ENCODE peak calls at places on chromosome 5, in seven cellular contexts. One of them, this sample, is unnamed.
A peak's percentile ranks its signal among the peaks of the same experiment; 100 is the strongest.

GRCh38 chr5:180608572-180609310 is 17.4 kb upstream of the SCGB3A1 start:
- DNase-seq in stromal cell of bone marrow: no peak
- DNase-seq in NCI-H1105 treated with DMSO at 0.1 percent for 48 hours: no peak
- DNase-seq in T-cell: no peak
- DNase-seq in aorta: peak; percentile 28
- DNase-seq in stimulated activated CD4-positive, alpha-beta T cell treated with anti-CD3 and anti-CD28 coated beads, Interleukin-4, amount 100 ng/mL, for 1 hour: no peak
- DNase-seq in CD8-positive, alpha-beta T cell: no peak
- DNase-seq in this sample: no peak

GRCh38 chr5:30846171-30846570 is 347.3 kb upstream of the CDH6 start:
- DNase-seq in stromal cell of bone marrow: no peak
- DNase-seq in NCI-H1105 treated with DMSO at 0.1 percent for 48 hours: no peak
- DNase-seq in T-cell: no peak
- DNase-seq in aorta: no peak
- DNase-seq in stimulated activated CD4-positive, alpha-beta T cell treated with anti-CD3 and anti-CD28 coated beads, Interleukin-4, amount 100 ng/mL, for 1 hour: no peak
- DNase-seq in CD8-positive, alpha-beta T cell: no peak
- DNase-seq in this sample: peak; percentile 46

GRCh38 chr5:1685076-1685475 is 114.6 kb downstream of the MRPL36 start:
- DNase-seq in stromal cell of bone marrow: no peak
- DNase-seq in NCI-H1105 treated with DMSO at 0.1 percent for 48 hours: no peak
- DNase-seq in T-cell: no peak
- DNase-seq in aorta: no peak
- DNase-seq in stimulated activated CD4-positive, alpha-beta T cell treated with anti-CD3 and anti-CD28 coated beads, Interleukin-4, amount 100 ng/mL, for 1 hour: no peak
- DNase-seq in CD8-positive, alpha-beta T cell: no peak
- DNase-seq in this sample: no peak

GRCh38 chr5:159415301-159415937 is 85.1 kb upstream of the IL12B start:
- DNase-seq in stromal cell of bone marrow: no peak
- DNase-seq in NCI-H1105 treated with DMSO at 0.1 percent for 48 hours: no peak
- DNase-seq in T-cell: no peak
- DNase-seq in aorta: no peak
- DNase-seq in stimulated activated CD4-positive, alpha-beta T cell treated with anti-CD3 and anti-CD28 coated beads, Interleukin-4, amount 100 ng/mL, for 1 hour: no peak
- DNase-seq in CD8-positive, alpha-beta T cell: no peak
- DNase-seq in this sample: no peak

GRCh38 chr5:28542968-28543367 is 1504.6 kb upstream of the CDH9 start:
- DNase-seq in stromal cell of bone marrow: peak; percentile 63
- DNase-seq in NCI-H1105 treated with DMSO at 0.1 percent for 48 hours: no peak
- DNase-seq in T-cell: no peak
- DNase-seq in aorta: no peak
- DNase-seq in stimulated activated CD4-positive, alpha-beta T cell treated with anti-CD3 and anti-CD28 coated beads, Interleukin-4, amount 100 ng/mL, for 1 hour: no peak
- DNase-seq in CD8-positive, alpha-beta T cell: no peak
- DNase-seq in this sample: peak; percentile 85

GRCh38 chr5:95114902-95115301 is 170.0 kb downstream of the MCTP1 start:
- DNase-seq in stromal cell of bone marrow: no peak
- DNase-seq in NCI-H1105 treated with DMSO at 0.1 percent for 48 hours: no peak
- DNase-seq in T-cell: no peak
- DNase-seq in aorta: no peak
- DNase-seq in stimulated activated CD4-positive, alpha-beta T cell treated with anti-CD3 and anti-CD28 coated beads, Interleukin-4, amount 100 ng/mL, for 1 hour: no peak
- DNase-seq in CD8-positive, alpha-beta T cell: no peak
- DNase-seq in this sample: no peak

GRCh38 chr5:145568581-145568980 is 266.6 kb downstream of the PRELID2 start:
- DNase-seq in stromal cell of bone marrow: no peak
- DNase-seq in NCI-H1105 treated with DMSO at 0.1 percent for 48 hours: no peak
- DNase-seq in T-cell: no peak
- DNase-seq in aorta: no peak
- DNase-seq in stimulated activated CD4-positive, alpha-beta T cell treated with anti-CD3 and anti-CD28 coated beads, Interleukin-4, amount 100 ng/mL, for 1 hour: no peak
- DNase-seq in CD8-positive, alpha-beta T cell: no peak
- DNase-seq in this sample: peak; percentile 47

GRCh38 chr5:172573115-172573882 is 67.8 kb upstream of the NEURL1B start:
- DNase-seq in stromal cell of bone marrow: no peak
- DNase-seq in NCI-H1105 treated with DMSO at 0.1 percent for 48 hours: no peak
- DNase-seq in T-cell: no peak
- DNase-seq in aorta: no peak
- DNase-seq in stimulated activated CD4-positive, alpha-beta T cell treated with anti-CD3 and anti-CD28 coated beads, Interleukin-4, amount 100 ng/mL, for 1 hour: no peak
- DNase-seq in CD8-positive, alpha-beta T cell: no peak
- DNase-seq in this sample: no peak

GRCh38 chr5:76372320-76373054 is 30.6 kb upstream of the IQGAP2 start:
- DNase-seq in stromal cell of bone marrow: peak; percentile 62
- DNase-seq in NCI-H1105 treated with DMSO at 0.1 percent for 48 hours: no peak
- DNase-seq in T-cell: no peak
- DNase-seq in aorta: no peak
- DNase-seq in stimulated activated CD4-positive, alpha-beta T cell treated with anti-CD3 and anti-CD28 coated beads, Interleukin-4, amount 100 ng/mL, for 1 hour: no peak
- DNase-seq in CD8-positive, alpha-beta T cell: no peak
- DNase-seq in this sample: peak; percentile 93

GRCh38 chr5:83077662-83078261 is 415 bp downstream of the XRCC4 start:
- DNase-seq in stromal cell of bone marrow: no peak
- DNase-seq in NCI-H1105 treated with DMSO at 0.1 percent for 48 hours: no peak
- DNase-seq in T-cell: no peak
- DNase-seq in aorta: no peak
- DNase-seq in stimulated activated CD4-positive, alpha-beta T cell treated with anti-CD3 and anti-CD28 coated beads, Interleukin-4, amount 100 ng/mL, for 1 hour: no peak
- DNase-seq in CD8-positive, alpha-beta T cell: no peak
- DNase-seq in this sample: no peak

GRCh38 chr5:107213025-107213424 is 457.7 kb downstream of the EFNA5 start:
- DNase-seq in stromal cell of bone marrow: no peak
- DNase-seq in NCI-H1105 treated with DMSO at 0.1 percent for 48 hours: no peak
- DNase-seq in T-cell: no peak
- DNase-seq in aorta: no peak
- DNase-seq in stimulated activated CD4-positive, alpha-beta T cell treated with anti-CD3 and anti-CD28 coated beads, Interleukin-4, amount 100 ng/mL, for 1 hour: no peak
- DNase-seq in CD8-positive, alpha-beta T cell: no peak
- DNase-seq in this sample: no peak

GRCh38 chr5:164809831-164810230 is 1304.4 kb downstream of the MAT2B start:
- DNase-seq in stromal cell of bone marrow: no peak
- DNase-seq in NCI-H1105 treated with DMSO at 0.1 percent for 48 hours: no peak
- DNase-seq in T-cell: no peak
- DNase-seq in aorta: no peak
- DNase-seq in stimulated activated CD4-positive, alpha-beta T cell treated with anti-CD3 and anti-CD28 coated beads, Interleukin-4, amount 100 ng/mL, for 1 hour: no peak
- DNase-seq in CD8-positive, alpha-beta T cell: no peak
- DNase-seq in this sample: peak; percentile 79

GRCh38 chr5:59666709-59667108 is 226.8 kb downstream of the PDE4D start:
- DNase-seq in stromal cell of bone marrow: no peak
- DNase-seq in NCI-H1105 treated with DMSO at 0.1 percent for 48 hours: no peak
- DNase-seq in T-cell: no peak
- DNase-seq in aorta: no peak
- DNase-seq in stimulated activated CD4-positive, alpha-beta T cell treated with anti-CD3 and anti-CD28 coated beads, Interleukin-4, amount 100 ng/mL, for 1 hour: no peak
- DNase-seq in CD8-positive, alpha-beta T cell: no peak
- DNase-seq in this sample: no peak

GRCh38 chr5:73152411-73153388 is 20.3 kb upstream of the TMEM174 start:
- DNase-seq in stromal cell of bone marrow: no peak
- DNase-seq in NCI-H1105 treated with DMSO at 0.1 percent for 48 hours: no peak
- DNase-seq in T-cell: no peak
- DNase-seq in aorta: no peak
- DNase-seq in stimulated activated CD4-positive, alpha-beta T cell treated with anti-CD3 and anti-CD28 coated beads, Interleukin-4, amount 100 ng/mL, for 1 hour: no peak
- DNase-seq in CD8-positive, alpha-beta T cell: no peak
- DNase-seq in this sample: no peak

GRCh38 chr5:79750611-79751510 is 61.2 kb downstream of the CMYA5 start:
- DNase-seq in stromal cell of bone marrow: no peak
- DNase-seq in NCI-H1105 treated with DMSO at 0.1 percent for 48 hours: no peak
- DNase-seq in T-cell: no peak
- DNase-seq in aorta: no peak
- DNase-seq in stimulated activated CD4-positive, alpha-beta T cell treated with anti-CD3 and anti-CD28 coated beads, Interleukin-4, amount 100 ng/mL, for 1 hour: no peak
- DNase-seq in CD8-positive, alpha-beta T cell: no peak
- DNase-seq in this sample: no peak

GRCh38 chr5:5492087-5492933 is 69.8 kb downstream of the ICE1 start:
- DNase-seq in stromal cell of bone marrow: peak; percentile 40
- DNase-seq in NCI-H1105 treated with DMSO at 0.1 percent for 48 hours: peak; percentile 76
- DNase-seq in T-cell: peak; percentile 28
- DNase-seq in aorta: no peak
- DNase-seq in stimulated activated CD4-positive, alpha-beta T cell treated with anti-CD3 and anti-CD28 coated beads, Interleukin-4, amount 100 ng/mL, for 1 hour: no peak
- DNase-seq in CD8-positive, alpha-beta T cell: peak; percentile 31
- DNase-seq in this sample: peak; percentile 61

GRCh38 chr5:73103885-73104284 is 16.5 kb upstream of the TMEM171 start:
- DNase-seq in stromal cell of bone marrow: no peak
- DNase-seq in NCI-H1105 treated with DMSO at 0.1 percent for 48 hours: peak; percentile 76
- DNase-seq in T-cell: no peak
- DNase-seq in aorta: no peak
- DNase-seq in stimulated activated CD4-positive, alpha-beta T cell treated with anti-CD3 and anti-CD28 coated beads, Interleukin-4, amount 100 ng/mL, for 1 hour: no peak
- DNase-seq in CD8-positive, alpha-beta T cell: no peak
- DNase-seq in this sample: no peak

GRCh38 chr5:136249678-136250266 is 56.8 kb upstream of the SMIM32 start:
- DNase-seq in stromal cell of bone marrow: peak; percentile 45
- DNase-seq in NCI-H1105 treated with DMSO at 0.1 percent for 48 hours: peak; percentile 36
- DNase-seq in T-cell: no peak
- DNase-seq in aorta: peak; percentile 59
- DNase-seq in stimulated activated CD4-positive, alpha-beta T cell treated with anti-CD3 and anti-CD28 coated beads, Interleukin-4, amount 100 ng/mL, for 1 hour: no peak
- DNase-seq in CD8-positive, alpha-beta T cell: no peak
- DNase-seq in this sample: peak; percentile 71

GRCh38 chr5:147432323-147432722 is 77.5 kb downstream of the DPYSL3 start:
- DNase-seq in stromal cell of bone marrow: no peak
- DNase-seq in NCI-H1105 treated with DMSO at 0.1 percent for 48 hours: no peak
- DNase-seq in T-cell: no peak
- DNase-seq in aorta: no peak
- DNase-seq in stimulated activated CD4-positive, alpha-beta T cell treated with anti-CD3 and anti-CD28 coated beads, Interleukin-4, amount 100 ng/mL, for 1 hour: no peak
- DNase-seq in CD8-positive, alpha-beta T cell: no peak
- DNase-seq in this sample: no peak

GRCh38 chr5:157518963-157519362 is 56.6 kb downstream of the ADAM19 start:
- DNase-seq in stromal cell of bone marrow: no peak
- DNase-seq in NCI-H1105 treated with DMSO at 0.1 percent for 48 hours: no peak
- DNase-seq in T-cell: no peak
- DNase-seq in aorta: no peak
- DNase-seq in stimulated activated CD4-positive, alpha-beta T cell treated with anti-CD3 and anti-CD28 coated beads, Interleukin-4, amount 100 ng/mL, for 1 hour: no peak
- DNase-seq in CD8-positive, alpha-beta T cell: no peak
- DNase-seq in this sample: no peak

GRCh38 chr5:128085413-128085812 is 1.8 kb downstream of the SLC12A2 start:
- DNase-seq in stromal cell of bone marrow: no peak
- DNase-seq in NCI-H1105 treated with DMSO at 0.1 percent for 48 hours: no peak
- DNase-seq in T-cell: no peak
- DNase-seq in aorta: no peak
- DNase-seq in stimulated activated CD4-positive, alpha-beta T cell treated with anti-CD3 and anti-CD28 coated beads, Interleukin-4, amount 100 ng/mL, for 1 hour: no peak
- DNase-seq in CD8-positive, alpha-beta T cell: no peak
- DNase-seq in this sample: peak; percentile 39

GRCh38 chr5:5304361-5305035 is 118.0 kb upstream of the ICE1 start:
- DNase-seq in stromal cell of bone marrow: no peak
- DNase-seq in NCI-H1105 treated with DMSO at 0.1 percent for 48 hours: peak; percentile 49
- DNase-seq in T-cell: no peak
- DNase-seq in aorta: no peak
- DNase-seq in stimulated activated CD4-positive, alpha-beta T cell treated with anti-CD3 and anti-CD28 coated beads, Interleukin-4, amount 100 ng/mL, for 1 hour: no peak
- DNase-seq in CD8-positive, alpha-beta T cell: no peak
- DNase-seq in this sample: no peak